ENCODE peak calls at places on chromosomes 6 and 20, in eight cellular contexts. F is PC-3; M is CD4-positive, alpha-beta T cell; T is osteocyte; X is endodermal cell; Q is brain microvascular endothelial cell; A is colonic mucosa; O is HFFc6. L is an unnamed sample.

GRCh38 chr20:38589967-38590681 is 9.1 kb downstream of the ADIG start:
- DNase-seq in M (no peak), T (peak), X (no peak), O (no peak), F (no peak), Q (no peak), A (no peak), L (no peak)

GRCh38 chr6:128641701-128642100 is 121.3 kb upstream of the PTPRK start:
- DNase-seq in M (no peak), T (no peak), Q (no peak), X (no peak), F (no peak), O (no peak), A (no peak), L (no peak)

GRCh38 chr6:126170875-126171489 is 168.9 kb upstream of the CENPW start:
- DNase-seq in X (no peak), Q (no peak), F (peak), T (no peak), A (peak), M (no peak), O (peak), L (no peak)

GRCh38 chr20:47358672-47359532 is 2.4 kb upstream of the ZMYND8 start:
- DNase-seq in A (peak), T (no peak), Q (peak), X (peak), F (peak), O (peak), M (peak), L (no peak)

GRCh38 chr20:39853664-39854063 is 835.4 kb downstream of the MAFB start:
- DNase-seq in T (no peak), F (no peak), X (peak), Q (peak), A (no peak), O (peak), M (no peak), L (no peak)

GRCh38 chr20:62602550-62602949 is 39.8 kb upstream of the SLCO4A1 start:
- DNase-seq in M (no peak), X (no peak), O (no peak), Q (no peak), F (peak), A (no peak), T (no peak), L (no peak)

GRCh38 chr20:37945034-37945660 is 42.2 kb downstream of the VSTM2L start:
- DNase-seq in X (peak), Q (no peak), O (no peak), M (no peak), A (peak), F (no peak), T (no peak), L (no peak)

GRCh38 chr6:67689329-67689728 is 945.8 kb upstream of the ADGRB3 start:
- DNase-seq in X (no peak), T (no peak), Q (no peak), A (no peak), O (no peak), F (no peak), M (no peak), L (no peak)

GRCh38 chr6:3706547-3707467 is 44.7 kb downstream of the PXDC1 start:
- DNase-seq in Q (peak), X (no peak), O (no peak), T (no peak), M (no peak), A (no peak), F (no peak), L (no peak)

GRCh38 chr6:70667711-70668498 is at the start of gene SMAP1:
- DNase-seq in A (peak), X (peak), M (peak), F (peak), Q (peak), O (peak), T (peak), L (peak)

GRCh38 chr6:105740946-105741605 is 338.2 kb upstream of the PREP start:
- DNase-seq in X (no peak), M (no peak), Q (no peak), O (peak), A (no peak), F (no peak), T (no peak), L (no peak)

GRCh38 chr20:25867776-25868649 is 171.4 kb upstream of the ZNF337 start:
- DNase-seq in X (peak), O (peak), F (no peak), A (peak), T (peak), M (peak), Q (peak), L (no peak)

GRCh38 chr20:59526242-59527225 is 77.8 kb upstream of the PHACTR3 start:
- DNase-seq in F (peak), M (no peak), X (no peak), Q (no peak), O (no peak), A (no peak), T (no peak), L (no peak)

GRCh38 chr20:34023937-34024732 is 30.4 kb downstream of the RALY start:
- DNase-seq in F (no peak), A (no peak), X (no peak), M (no peak), Q (no peak), O (no peak), T (no peak), L (no peak)

GRCh38 chr20:34022843-34023234 is 29.1 kb downstream of the RALY start:
- DNase-seq in X (no peak), O (no peak), F (no peak), A (no peak), Q (no peak), T (no peak), M (no peak), L (no peak)

GRCh38 chr20:34018166-34018565 is 24.5 kb downstream of the RALY start:
- DNase-seq in M (no peak), T (no peak), Q (no peak), X (no peak), O (no peak), A (no peak), F (no peak), L (no peak)

GRCh38 chr20:34024733-34025351 is 31.1 kb downstream of the RALY start:
- DNase-seq in F (no peak), Q (no peak), T (no peak), M (no peak), X (no peak), O (no peak), A (peak), L (no peak)

DNA sequence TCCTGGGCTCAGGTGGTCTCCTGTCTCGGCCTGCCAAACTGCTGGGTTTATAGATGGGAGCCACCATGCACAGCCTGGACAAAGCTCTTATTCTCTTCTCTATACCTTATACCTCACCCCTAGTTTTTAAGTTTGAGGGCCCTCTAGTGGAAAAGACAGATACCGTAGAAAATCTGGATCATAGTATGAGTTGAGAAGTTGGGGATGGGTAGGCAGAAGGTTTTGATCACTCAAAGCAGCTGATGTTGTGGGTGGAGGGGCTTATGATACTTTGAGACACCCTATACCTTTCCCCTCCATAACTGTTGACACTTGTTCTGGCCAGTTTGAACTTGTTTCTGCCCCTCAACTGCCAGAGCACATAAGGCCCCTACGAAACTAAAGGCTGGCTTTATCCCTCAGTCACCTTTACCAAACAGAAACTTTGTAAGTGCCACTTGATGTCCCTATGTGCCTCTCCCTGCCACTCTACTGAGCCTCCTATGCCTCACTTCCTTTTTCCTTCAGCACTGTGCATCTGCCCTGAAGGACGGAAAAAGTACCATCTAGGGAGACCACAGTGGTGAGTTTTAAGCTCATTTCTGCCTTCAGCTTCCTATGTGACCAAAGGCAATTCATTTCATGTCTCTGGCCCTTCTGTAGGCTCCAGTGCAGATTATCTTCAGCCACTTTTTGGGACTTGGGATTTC is 28.6 kb downstream of the RALY start:
- DNase-seq in Q (no peak), T (no peak), M (no peak), X (no peak), F (peak), A (no peak), O (peak), L (peak)
- TF ChIP-seq CTCF in Q (peak), T (peak), M (peak), X (peak), F (peak), A (no peak), O (peak), L (peak)

GRCh38 chr6:14282854-14283505 is 165.4 kb downstream of the CD83 start:
- DNase-seq in T (no peak), Q (no peak), A (no peak), O (no peak), X (no peak), M (no peak), F (no peak), L (no peak)

GRCh38 chr6:14280006-14280510 is 162.5 kb downstream of the CD83 start:
- DNase-seq in A (no peak), O (no peak), X (peak), Q (no peak), F (no peak), M (no peak), T (peak), L (no peak)

GRCh38 chr6:14282326-14282725 is 164.8 kb downstream of the CD83 start:
- DNase-seq in A (no peak), F (no peak), X (peak), Q (no peak), M (no peak), O (no peak), T (no peak), L (no peak)

GRCh38 chr6:14281831-14282230 is 164.3 kb downstream of the CD83 start:
- DNase-seq in O (no peak), T (peak), X (no peak), Q (no peak), A (no peak), F (no peak), M (no peak), L (no peak)

GRCh38 chr6:14280766-14281293 is 163.3 kb downstream of the CD83 start:
- DNase-seq in M (no peak), X (peak), T (peak), O (no peak), F (no peak), Q (no peak), A (no peak), L (no peak)
- TF ChIP-seq CTCF in M (no peak), X (peak), T (no peak), O (peak), F (peak), Q (peak), A (no peak), L (no peak)

GRCh38 chr6:31476515-31477139 is 21.3 kb upstream of the MICB start:
- DNase-seq in X (peak), T (no peak), F (no peak), O (no peak), A (no peak), Q (no peak), M (no peak), L (no peak)
- TF ChIP-seq CTCF in X (peak), T (no peak), F (peak), O (peak), A (no peak), Q (peak), M (no peak), L (no peak)

GRCh38 chr6:157873735-157874344 is 50.8 kb downstream of the SNX9 start:
- DNase-seq in Q (peak), M (peak), O (peak), X (peak), F (peak), A (peak), T (peak), L (no peak)
- TF ChIP-seq CTCF in Q (peak), M (peak), O (peak), X (peak), F (peak), A (peak), T (peak), L (peak)

GRCh38 chr20:36386236-36386635 is 80.1 kb downstream of the DLGAP4 start:
- DNase-seq in Q (no peak), F (no peak), X (no peak), M (no peak), T (no peak), A (no peak), O (no peak), L (no peak)

GRCh38 chr20:36385503-36385902 is 79.4 kb downstream of the DLGAP4 start:
- DNase-seq in F (no peak), A (no peak), T (no peak), M (no peak), Q (no peak), O (no peak), X (no peak), L (no peak)

GRCh38 chr20:36378686-36379085 is 72.5 kb downstream of the DLGAP4 start:
- DNase-seq in A (no peak), X (no peak), M (no peak), O (no peak), Q (no peak), F (no peak), T (no peak), L (no peak)

DNA sequence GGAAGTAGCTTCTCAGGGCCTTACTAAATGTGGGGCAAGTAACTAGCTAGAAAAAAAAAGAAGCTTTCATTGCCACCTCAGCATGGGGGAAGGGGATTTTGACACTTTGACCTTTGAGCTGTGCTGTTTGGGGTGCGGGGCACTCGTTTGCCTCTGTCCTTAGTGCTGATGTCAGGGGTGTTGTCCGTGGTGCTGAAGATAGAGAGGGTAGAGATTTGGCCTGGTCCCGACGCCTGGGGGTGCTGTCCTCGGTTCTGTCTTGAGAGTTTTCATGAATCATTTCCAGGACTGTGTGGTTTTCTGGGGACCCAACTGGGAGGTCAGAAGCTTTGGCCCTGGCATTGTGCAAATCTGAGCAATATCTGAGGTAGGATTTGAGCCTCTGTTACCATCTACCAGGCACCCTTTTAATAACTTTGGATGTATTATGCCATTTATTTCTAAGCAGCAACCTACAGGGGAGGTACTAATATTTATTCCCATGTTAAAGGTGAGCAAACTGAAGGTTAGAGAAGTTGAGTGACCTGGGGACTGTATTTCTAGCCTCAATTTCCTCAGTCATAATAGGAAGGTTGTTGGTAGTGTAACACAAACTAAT is 78.0 kb downstream of the DLGAP4 start:
- DNase-seq in A (peak), Q (peak), T (no peak), F (peak), O (peak), M (peak), X (peak), L (no peak)
- TF ChIP-seq CTCF in A (no peak), Q (peak), T (peak), F (peak), O (peak), M (no peak), X (peak), L (no peak)

GRCh38 chr6:44073612-44074382 is 53.5 kb downstream of the MRPL14 start:
- DNase-seq in A (peak), X (peak), Q (no peak), F (no peak), M (no peak), O (no peak), T (no peak), L (peak)
- TF ChIP-seq CTCF in A (no peak), X (no peak), Q (no peak), F (no peak), M (no peak), O (no peak), T (no peak), L (no peak)

L was measured in D721Med.